ENCODE peak calls at places on chromosomes 11 and 22, in seven cellular contexts. N is lower leg skin, L is heart right ventricle, X is astrocyte of the spinal cord, B is adrenal gland, G is choroid plexus epithelial cell, K is fibroblast of mammary gland. H is an unnamed sample.

GRCh38 chr11:11421509-11421908 is 68.5 kb upstream of the CSNK2A3 start:
- DNase-seq in B (no peak), L (no peak), N (no peak), K (no peak), X (no peak), G (no peak), H (no peak)

GRCh38 chr11:92340839-92341238 is 116.2 kb downstream of the FAT3 start:
- DNase-seq in L (no peak), B (no peak), K (peak; percentile 42), N (no peak), G (peak; percentile 41), X (peak; percentile 21), H (peak; percentile 0)

GRCh38 chr11:73085189-73085875 is 56.8 kb downstream of the FCHSD2 start:
- DNase-seq in G (peak; percentile 36), L (no peak), K (peak; percentile 55), B (no peak), N (no peak), X (peak; percentile 1), H (no peak)

GRCh38 chr11:122633219-122633829 is 22.2 kb upstream of the UBASH3B start:
- DNase-seq in L (no peak), X (peak; percentile 72), N (no peak), K (peak; percentile 78), G (peak; percentile 88), B (peak; percentile 58), H (no peak)

GRCh38 chr11:23502389-23502788 is 642.1 kb upstream of the CCDC179 start:
- DNase-seq in B (no peak), G (no peak), L (no peak), X (no peak), N (no peak), K (no peak), H (no peak)

GRCh38 chr22:22939537-22940368 is 52.1 kb downstream of the IGLL5 start:
- DNase-seq in X (no peak), B (no peak), G (no peak), K (no peak), N (no peak), L (no peak), H (no peak)

GRCh38 chr22:42301072-42301741 is 30.8 kb upstream of the TCF20 start:
- DNase-seq in L (no peak), G (no peak), N (no peak), B (no peak), K (no peak), X (no peak), H (no peak)

GRCh38 chr22:27129266-27129665 is 471.9 kb downstream of the MIAT start:
- DNase-seq in G (peak; percentile 83), L (no peak), X (no peak), B (no peak), K (peak; percentile 34), N (no peak), H (no peak)

GRCh38 chr11:11746454-11746853 is 95.3 kb upstream of the USP47 start:
- DNase-seq in K (no peak), G (no peak), X (no peak), N (no peak), L (no peak), B (no peak), H (no peak)

GRCh38 chr11:2379471-2380174 is 2.5 kb downstream of the CD81 start:
- DNase-seq in B (no peak), N (peak; percentile 14), K (peak; percentile 37), L (peak; percentile 46), G (no peak), X (no peak), H (no peak)

GRCh38 chr22:33969052-33969451 is 48.8 kb upstream of the LARGE1 start:
- DNase-seq in K (peak; percentile 3), X (no peak), L (no peak), B (no peak), G (peak; percentile 1), N (no peak), H (no peak)

GRCh38 chr11:116928102-116928777 is 90.8 kb upstream of the APOA1 start:
- DNase-seq in X (no peak), B (no peak), K (no peak), G (peak; percentile 25), L (no peak), N (no peak), H (peak; percentile 44)

GRCh38 chr11:116927163-116927772 is 89.8 kb upstream of the APOA1 start:
- DNase-seq in X (no peak), K (peak; percentile 29), L (no peak), G (peak; percentile 11), N (no peak), B (no peak), H (no peak)

GRCh38 chr11:116930177-116930576 is 92.8 kb upstream of the APOA1 start:
- DNase-seq in K (peak; percentile 32), L (no peak), N (no peak), X (peak; percentile 49), G (peak; percentile 70), B (no peak), H (no peak)

GRCh38 chr11:116929393-116930090 is 92.1 kb upstream of the APOA1 start:
- DNase-seq in N (no peak), B (peak; percentile 59), G (peak; percentile 27), K (peak; percentile 37), L (no peak), X (no peak), H (no peak)

DNA sequence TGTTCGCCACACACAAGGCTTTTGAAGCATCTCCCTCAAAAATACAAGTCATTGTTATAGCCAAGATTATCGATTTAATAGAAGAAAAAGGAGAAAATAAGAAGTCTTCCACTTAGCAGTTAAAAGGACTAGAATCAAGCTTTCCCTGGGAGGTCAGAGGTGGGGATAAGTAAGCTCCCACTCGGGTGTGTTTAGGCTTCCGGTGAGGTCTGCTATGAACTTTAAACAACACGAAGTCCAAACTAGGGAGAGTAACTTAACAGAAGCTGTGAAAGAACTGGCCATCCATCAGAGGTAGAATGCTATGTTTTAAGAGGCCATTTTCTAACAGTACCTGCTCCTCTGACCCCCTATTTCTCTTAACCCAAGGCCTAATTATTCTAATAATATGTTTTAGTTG is 91.4 kb upstream of the APOA1 start:
- DNase-seq in N (no peak), X (no peak), B (no peak), K (no peak), G (peak; percentile 12), L (no peak), H (no peak)
- H3K4me3 ChIP-seq in N (no peak overlapping the region), X (no peak overlapping the region), B (no peak overlapping the region), K (no peak overlapping the region), G (no peak overlapping the region), L (no peak overlapping the region), H (no peak overlapping the region)

GRCh38 chr11:131889760-131890620 is 519.6 kb downstream of the NTM start:
- DNase-seq in G (peak; percentile 76), X (peak; percentile 45), B (no peak), K (no peak), N (no peak), L (no peak), H (no peak)
- TF ChIP-seq CTCF in G (peak; percentile 54), X (peak; percentile 20), B (no peak), K (no peak), N (no peak), L (no peak), H (no peak)

GRCh38 chr11:96333076-96333744 is 9.8 kb downstream of the MAML2 start:
- DNase-seq in B (no peak), G (no peak), N (no peak), K (peak; percentile 43), X (no peak), L (no peak), H (no peak)

GRCh38 chr11:96332236-96332761 is 10.7 kb downstream of the MAML2 start:
- DNase-seq in K (no peak), N (no peak), X (no peak), B (no peak), L (no peak), G (no peak), H (no peak)

GRCh38 chr11:96335389-96335788 is 7.6 kb downstream of the MAML2 start:
- DNase-seq in L (no peak), X (no peak), K (peak; percentile 76), G (no peak), B (no peak), N (no peak), H (no peak)

GRCh38 chr11:96331556-96332168 is 11.3 kb downstream of the MAML2 start:
- DNase-seq in K (no peak), X (no peak), G (no peak), L (no peak), B (no peak), N (no peak), H (no peak)

DNA sequence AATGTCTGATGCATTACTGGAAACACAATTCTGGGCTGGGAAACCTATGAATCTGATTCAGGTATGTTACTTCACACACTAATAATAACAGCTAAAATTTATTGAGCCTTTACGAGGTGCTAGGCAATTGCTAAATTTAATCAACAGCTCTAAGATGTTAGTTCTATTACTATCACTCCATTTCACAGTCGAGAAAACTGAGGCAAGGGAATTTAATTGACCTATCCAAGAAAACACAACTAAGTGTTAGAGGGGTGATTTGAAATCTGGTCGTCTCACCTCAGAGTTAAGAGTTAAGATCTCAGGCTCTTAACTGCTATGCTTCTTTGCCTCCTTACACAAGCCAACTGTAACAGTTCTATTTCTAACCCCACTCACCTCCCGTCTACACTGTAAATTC is 8.8 kb downstream of the MAML2 start:
- DNase-seq in N (no peak), L (no peak), X (no peak), B (no peak), K (no peak), G (no peak), H (no peak)
- H3K4me3 ChIP-seq in N (no peak overlapping the region), L (no peak overlapping the region), X (no peak overlapping the region), B (no peak overlapping the region), K (no peak overlapping the region), G (no peak overlapping the region), H (no peak overlapping the region)

GRCh38 chr22:46131151-46131587 is 19.2 kb upstream of the PPARA start:
- DNase-seq in L (peak; percentile 12), K (no peak), B (no peak), N (no peak), X (no peak), G (no peak), H (no peak)
- TF ChIP-seq CTCF in L (peak; percentile 18), K (peak; percentile 36), B (no peak), N (no peak), X (peak; percentile 47), G (peak; percentile 48), H (peak; percentile 48)

GRCh38 chr22:20013382-20013871 is 3.2 kb downstream of the ARVCF start:
- DNase-seq in L (peak; percentile 76), K (peak; percentile 34), G (peak; percentile 61), B (peak; percentile 76), X (peak; percentile 60), N (no peak), H (no peak)

GRCh38 chr22:20015971-20016733 is 471 bp downstream of the ARVCF start:
- DNase-seq in B (no peak), L (peak; percentile 39), K (no peak), G (no peak), X (no peak), N (no peak), H (no peak)

GRCh38 chr22:20014526-20015186 is 2.0 kb downstream of the ARVCF start:
- DNase-seq in X (no peak), K (no peak), N (no peak), L (no peak), G (no peak), B (no peak), H (no peak)

GRCh38 chr22:20016734-20017621 is at the start of gene ARVCF:
- DNase-seq in N (peak; percentile 86), L (peak; percentile 94), G (peak; percentile 92), K (peak; percentile 81), X (peak; percentile 87), B (peak; percentile 96), H (peak; percentile 60)

GRCh38 chr22:20015187-20015625 is 1.4 kb downstream of the ARVCF start:
- DNase-seq in G (no peak), X (no peak), N (no peak), L (no peak), K (no peak), B (no peak), H (no peak)
- H3K4me3 ChIP-seq in G (no peak overlapping the region), X (no peak overlapping the region), N (no peak overlapping the region), L (no peak overlapping the region), K (no peak overlapping the region), B (no peak overlapping the region), H (no peak overlapping the region)